ENCODE peak calls at places on chromosomes 7 and 10, in six cellular contexts. L, Q, M, V, F and W are unnamed samples.

GRCh38 chr7:130875265-130875741 is 141.3 kb upstream of the KLF14 start:
- DNase-seq in L (peak; percentile 75), Q (no peak), M (no peak), V (peak; percentile 75), F (peak; percentile 53), W (no peak)

GRCh38 chr10:114261116-114261515 is 22.1 kb downstream of the VWA2 start:
- DNase-seq in L (no peak), Q (no peak), M (no peak), V (no peak), F (peak; percentile 18), W (no peak)

GRCh38 chr10:131149586-131149985 is 161.9 kb downstream of the TCERG1L start:
- DNase-seq in L (no peak), Q (no peak), M (no peak), V (no peak), F (no peak), W (no peak)

GRCh38 chr10:13847201-13847631 is 260.5 kb downstream of the PRPF18 start:
- DNase-seq in L (no peak), Q (no peak), M (no peak), V (no peak), F (no peak), W (no peak)

GRCh38 chr10:32132357-32132756 is 76.1 kb upstream of the KIF5B start:
- DNase-seq in L (no peak), Q (no peak), M (no peak), V (no peak), F (no peak), W (no peak)

GRCh38 chr7:30423793-30424505 is 54.6 kb downstream of the NOD1 start:
- DNase-seq in L (no peak), Q (no peak), M (no peak), V (no peak), F (no peak), W (no peak)

GRCh38 chr7:13945670-13946069 is 43.8 kb downstream of the ETV1 start:
- DNase-seq in L (no peak), Q (no peak), M (no peak), V (no peak), F (peak; percentile 51), W (no peak)

GRCh38 chr7:25805027-25805687 is 346.8 kb upstream of the NFE2L3 start:
- DNase-seq in L (no peak), Q (no peak), M (no peak), V (no peak), F (no peak), W (no peak)

GRCh38 chr10:70649526-70649925 is 22.8 kb upstream of the ADAMTS14 start:
- DNase-seq in L (no peak), Q (no peak), M (no peak), V (no peak), F (peak; percentile 60), W (no peak)

GRCh38 chr10:65194555-65194954 is 1673.4 kb downstream of the REEP3 start:
- DNase-seq in L (no peak), Q (no peak), M (no peak), V (no peak), F (peak; percentile 18), W (no peak)

GRCh38 chr7:136688601-136689000 is 179.9 kb upstream of the CHRM2 start:
- DNase-seq in L (no peak), Q (no peak), M (no peak), V (no peak), F (no peak), W (no peak)

GRCh38 chr10:13961096-13961495 is 369.6 kb downstream of the FRMD4A start:
- DNase-seq in L (no peak), Q (no peak), M (no peak), V (no peak), F (peak; percentile 92), W (no peak)

GRCh38 chr10:62545667-62546066 is 171.5 kb downstream of the ZNF365 start:
- DNase-seq in L (no peak), Q (no peak), M (peak; percentile 27), V (no peak), F (peak; percentile 48), W (no peak)

GRCh38 chr7:50821457-50821977 is 38.8 kb upstream of the GRB10 start:
- DNase-seq in L (no peak), Q (no peak), M (no peak), V (no peak), F (no peak), W (no peak)

GRCh38 chr7:156680281-156680680 is 39.7 kb downstream of the RNF32 start:
- DNase-seq in L (no peak), Q (no peak), M (no peak), V (no peak), F (peak; percentile 34), W (no peak)

GRCh38 chr7:129494041-129494440 is 8.3 kb upstream of the SMKR1 start:
- DNase-seq in L (no peak), Q (no peak), M (no peak), V (no peak), F (peak; percentile 96), W (no peak)

GRCh38 chr7:77687100-77687746 is 9.0 kb upstream of the RSBN1L start:
- DNase-seq in L (no peak), Q (no peak), M (no peak), V (no peak), F (peak; percentile 45), W (no peak)

GRCh38 chr7:95478139-95479037 is 7.4 kb upstream of the ASB4 start:
- DNase-seq in L (no peak), Q (no peak), M (peak; percentile 14), V (peak; percentile 60), F (peak; percentile 66), W (no peak)

GRCh38 chr7:90239050-90239449 is 5.9 kb upstream of the CFAP69 start:
- DNase-seq in L (no peak), Q (no peak), M (no peak), V (no peak), F (no peak), W (no peak)

GRCh38 chr10:63446716-63447440 is 18.9 kb downstream of the JMJD1C start:
- DNase-seq in L (no peak), Q (no peak), M (no peak), V (no peak), F (no peak), W (no peak)

GRCh38 chr7:40826419-40827216 is 691.8 kb downstream of the SUGCT start:
- DNase-seq in L (no peak), Q (no peak), M (no peak), V (no peak), F (no peak), W (no peak)

DNA sequence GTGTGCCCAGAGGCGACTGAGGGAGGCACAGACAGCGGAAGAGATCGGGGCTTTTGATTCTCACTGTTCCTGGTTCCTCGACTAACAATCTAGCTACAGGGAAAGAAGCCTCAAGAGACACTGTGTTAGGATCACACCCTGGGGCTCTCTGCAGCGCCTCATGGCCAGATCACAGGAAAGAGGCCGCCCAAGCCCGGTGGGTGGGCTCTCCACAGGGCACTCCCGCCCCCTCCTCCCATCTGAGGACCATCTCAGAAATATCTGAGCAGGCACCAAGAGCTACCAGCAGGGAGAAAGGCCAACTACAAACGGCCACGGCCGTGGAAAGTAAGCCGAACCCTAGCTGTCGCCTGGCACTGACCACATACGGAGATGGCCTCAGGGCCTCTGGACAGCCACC is 224.2 kb downstream of the MLLT10 start:
- DNase-seq in L (no peak), Q (no peak), M (no peak), V (no peak), F (no peak), W (no peak)
- TF ChIP-seq CTCF in L (no peak), Q (no peak), M (no peak), V (no peak), F (no peak), W (no peak)

DNA sequence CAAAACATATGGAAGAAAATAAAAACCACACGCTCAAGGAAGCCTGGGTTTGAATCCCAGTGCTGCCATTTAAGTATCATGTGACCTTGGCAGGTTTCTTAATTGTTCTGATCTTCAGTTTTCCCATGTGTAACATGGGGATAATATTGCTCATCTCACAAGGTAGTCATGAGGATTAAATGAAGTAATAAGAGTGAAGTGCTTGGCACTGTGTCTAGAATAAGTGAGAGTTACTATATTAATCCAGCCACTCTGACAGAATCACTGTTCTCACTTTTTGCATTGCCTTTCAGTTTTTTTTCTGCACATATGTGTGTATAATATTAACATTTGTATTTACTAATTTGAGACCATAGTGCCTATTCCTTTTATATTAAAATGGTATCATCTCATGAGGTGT is 43.3 kb downstream of the GOLGA7B start:
- DNase-seq in L (no peak), Q (no peak), M (no peak), V (no peak), F (no peak), W (no peak)
- TF ChIP-seq CTCF in L (no peak), Q (no peak), M (no peak), V (no peak), F (no peak), W (no peak)

GRCh38 chr10:106181491-106181890 is 983.0 kb downstream of the SORCS1 start:
- DNase-seq in L (no peak), Q (no peak), M (no peak), V (no peak), F (peak; percentile 8), W (no peak)

GRCh38 chr10:106173838-106174237 is 990.7 kb downstream of the SORCS1 start:
- DNase-seq in L (no peak), Q (no peak), M (no peak), V (no peak), F (no peak), W (no peak)

DNA sequence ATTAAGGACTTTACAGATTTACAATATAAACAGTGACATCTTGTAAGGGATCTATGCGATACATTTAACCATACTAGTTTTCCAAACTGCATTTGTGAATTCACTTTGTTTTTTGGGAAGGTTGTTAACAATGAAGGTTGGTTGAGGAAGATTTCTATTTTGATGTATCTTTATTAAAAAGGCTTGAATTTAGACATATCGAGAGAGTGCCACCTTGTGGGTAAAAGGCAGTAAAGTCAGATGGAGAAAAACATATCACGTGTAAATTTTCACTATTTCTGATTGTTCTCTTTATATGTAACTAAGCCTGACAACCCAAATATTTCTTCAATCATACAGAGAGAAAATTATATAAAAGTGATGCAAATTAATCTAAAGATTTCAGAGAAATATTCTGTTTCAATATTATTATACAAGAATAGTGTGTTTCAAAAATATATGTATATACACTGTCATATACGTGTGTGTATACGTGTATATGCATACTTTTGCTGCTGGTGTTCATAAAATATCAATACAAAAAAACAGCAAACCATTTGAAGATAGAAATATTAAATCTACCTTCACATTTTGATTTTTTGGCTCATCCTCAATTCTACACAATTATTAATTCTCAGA is 988.6 kb downstream of the SORCS1 start:
- DNase-seq in L (no peak), Q (no peak), M (no peak), V (no peak), F (peak; percentile 18), W (no peak)
- TF ChIP-seq CTCF in L (peak; percentile 11), Q (peak; percentile 52), M (no peak), V (peak; percentile 16), F (peak; percentile 39), W (no peak)

GRCh38 chr10:59675812-59676211 is 33.8 kb downstream of the SLC16A9 start:
- DNase-seq in L (no peak), Q (no peak), M (no peak), V (no peak), F (no peak), W (no peak)
- TF ChIP-seq CTCF in L (no peak), Q (no peak), M (no peak), V (peak; percentile 30), F (peak; percentile 11), W (no peak)

GRCh38 chr7:112749775-112750174 is 40.4 kb downstream of the TMEM168 start:
- DNase-seq in L (no peak), Q (no peak), M (no peak), V (peak; percentile 10), F (no peak), W (no peak)
- TF ChIP-seq CTCF in L (no peak), Q (no peak), M (no peak), V (no peak), F (peak; percentile 1), W (no peak)

GRCh38 chr10:108911814-108912541 is 1011.3 kb downstream of the XPNPEP1 start:
- DNase-seq in L (peak; percentile 56), Q (peak; percentile 65), M (peak; percentile 27), V (peak; percentile 15), F (peak; percentile 54), W (no peak)
- TF ChIP-seq CTCF in L (no peak), Q (peak; percentile 43), M (no peak), V (peak; percentile 32), F (peak; percentile 66), W (no peak)